ENCODE peak calls at places on chromosome 2, in four cellular contexts. K is chondrocyte, P is sigmoid colon, L is AML-193. H is an unnamed sample.

GRCh38 chr2:174694196-174694878 is 69.9 kb downstream of the CHRNA1 start:
- DNase-seq in P (no peak), L (no peak), K (no peak), H (no peak)

GRCh38 chr2:46954951-46955571 is 39.5 kb upstream of the MCFD2 start:
- DNase-seq in L (no peak), K (no peak), P (peak), H (peak)

GRCh38 chr2:182717451-182718215 is 1.6 kb downstream of the DNAJC10 start:
- DNase-seq in K (no peak), L (peak), P (no peak), H (no peak)

GRCh38 chr2:203758841-203759691 is 52.6 kb downstream of the CD28 start:
- DNase-seq in P (no peak), K (no peak), L (no peak), H (no peak)

GRCh38 chr2:502831-503230 is 174.4 kb downstream of the TMEM18 start:
- DNase-seq in K (no peak), L (no peak), P (no peak), H (no peak)

GRCh38 chr2:38171208-38171858 is 95.4 kb upstream of the CYP1B1 start:
- DNase-seq in L (no peak), P (no peak), K (no peak), H (no peak)

GRCh38 chr2:215619989-215620388 is 184.1 kb upstream of the FN1 start:
- DNase-seq in P (no peak), L (no peak), K (no peak), H (no peak)

GRCh38 chr2:27247893-27248292 is 15.0 kb downstream of the SLC30A3 start:
- DNase-seq in L (no peak), K (no peak), P (no peak), H (no peak)

GRCh38 chr2:118937817-118938216 is 4.2 kb upstream of the MARCO start:
- DNase-seq in K (no peak), L (no peak), P (no peak), H (no peak)

GRCh38 chr2:72745679-72746368 is 80.0 kb downstream of the EXOC6B start:
- DNase-seq in K (no peak), P (no peak), L (peak), H (peak)

GRCh38 chr2:231546014-231546413 is 15.8 kb upstream of the NMUR1 start:
- DNase-seq in L (no peak), K (no peak), P (no peak), H (no peak)

GRCh38 chr2:105431367-105432088 is 32.7 kb upstream of the FHL2 start:
- DNase-seq in P (peak), L (no peak), K (no peak), H (no peak)

GRCh38 chr2:178761759-178762371 is 45.4 kb downstream of the TTN start:
- DNase-seq in L (peak), K (no peak), P (no peak), H (peak)

GRCh38 chr2:174681983-174682577 is 82.2 kb downstream of the CHRNA1 start:
- DNase-seq in L (no peak), K (no peak), P (peak), H (peak)

GRCh38 chr2:15889800-15890498 is 50.4 kb upstream of the MYCN start:
- DNase-seq in K (no peak), P (no peak), L (no peak), H (no peak)

GRCh38 chr2:142857247-142858154 is 20.0 kb upstream of the KYNU start:
- DNase-seq in L (peak), K (no peak), P (no peak), H (no peak)

GRCh38 chr2:205685314-205686230 is 3.3 kb downstream of the NRP2 start:
- DNase-seq in K (no peak), P (peak), L (no peak), H (peak)

GRCh38 chr2:28348921-28349320 is 43.7 kb upstream of the FOSL2 start:
- DNase-seq in K (peak), P (no peak), L (no peak), H (no peak)

GRCh38 chr2:237410949-237411635 is 2.9 kb downstream of the COL6A3 start:
- DNase-seq in P (peak), K (no peak), L (no peak), H (no peak)

GRCh38 chr2:168300460-168300859 is 53.1 kb upstream of the STK39 start:
- DNase-seq in K (no peak), P (no peak), L (no peak), H (no peak)

GRCh38 chr2:191230174-191230573 is 15.0 kb upstream of the MYO1B start:
- DNase-seq in K (no peak), P (no peak), L (no peak), H (no peak)

GRCh38 chr2:114534051-114534727 is 91.7 kb downstream of the DPP10 start:
- DNase-seq in P (no peak), K (no peak), L (no peak), H (no peak)

GRCh38 chr2:27823135-27823534 is 51.6 kb downstream of the MRPL33 start:
- DNase-seq in L (no peak), K (no peak), P (no peak), H (no peak)